ENCODE peak calls at places on chromosomes 6 and 20, in seven cellular contexts. One of them, this sample, is unnamed.

GRCh38 chr6:22295145-22295544 is 1.7 kb downstream of the PRL start:
- DNase-seq in body of pancreas: no peak
- DNase-seq in prostate gland: no peak
- DNase-seq in tibial nerve: no peak
- DNase-seq in IMR-90: no peak
- DNase-seq in right lobe of liver: no peak
- DNase-seq in endothelial cell of umbilical vein: no peak
- DNase-seq in this sample: no peak

GRCh38 chr6:109977791-109978173 is 329 bp upstream of the GPR6 start:
- DNase-seq in right lobe of liver: no peak
- DNase-seq in body of pancreas: no peak
- DNase-seq in IMR-90: no peak
- DNase-seq in prostate gland: no peak
- DNase-seq in tibial nerve: no peak
- DNase-seq in endothelial cell of umbilical vein: no peak
- DNase-seq in this sample: no peak

GRCh38 chr6:107230024-107230423 is 114.7 kb upstream of the BEND3 start:
- DNase-seq in prostate gland: no peak
- DNase-seq in right lobe of liver: no peak
- DNase-seq in endothelial cell of umbilical vein: no peak
- DNase-seq in body of pancreas: no peak
- DNase-seq in tibial nerve: no peak
- DNase-seq in IMR-90: no peak
- DNase-seq in this sample: no peak

GRCh38 chr6:125869427-125869826 is 78.7 kb downstream of the NCOA7 start:
- DNase-seq in endothelial cell of umbilical vein: no peak
- DNase-seq in body of pancreas: peak; percentile 31
- DNase-seq in IMR-90: no peak
- DNase-seq in tibial nerve: no peak
- DNase-seq in right lobe of liver: no peak
- DNase-seq in prostate gland: no peak
- DNase-seq in this sample: no peak

GRCh38 chr6:93139408-93140081 is 279.8 kb downstream of the EPHA7 start:
- DNase-seq in tibial nerve: no peak
- DNase-seq in prostate gland: no peak
- DNase-seq in endothelial cell of umbilical vein: no peak
- DNase-seq in body of pancreas: no peak
- DNase-seq in right lobe of liver: no peak
- DNase-seq in IMR-90: no peak
- DNase-seq in this sample: no peak

GRCh38 chr6:148837941-148838340 is 91.1 kb downstream of the UST start:
- DNase-seq in body of pancreas: no peak
- DNase-seq in IMR-90: no peak
- DNase-seq in endothelial cell of umbilical vein: no peak
- DNase-seq in right lobe of liver: no peak
- DNase-seq in tibial nerve: no peak
- DNase-seq in prostate gland: no peak
- DNase-seq in this sample: no peak

GRCh38 chr20:44765091-44765490 is 19.4 kb downstream of the KCNK15 start:
- DNase-seq in body of pancreas: no peak
- DNase-seq in tibial nerve: no peak
- DNase-seq in prostate gland: no peak
- DNase-seq in right lobe of liver: no peak
- DNase-seq in IMR-90: no peak
- DNase-seq in endothelial cell of umbilical vein: no peak
- DNase-seq in this sample: no peak

GRCh38 chr6:5191722-5192121 is 69.0 kb downstream of the LYRM4 start:
- DNase-seq in body of pancreas: no peak
- DNase-seq in endothelial cell of umbilical vein: no peak
- DNase-seq in IMR-90: no peak
- DNase-seq in prostate gland: no peak
- DNase-seq in right lobe of liver: no peak
- DNase-seq in tibial nerve: no peak
- DNase-seq in this sample: no peak

DNA sequence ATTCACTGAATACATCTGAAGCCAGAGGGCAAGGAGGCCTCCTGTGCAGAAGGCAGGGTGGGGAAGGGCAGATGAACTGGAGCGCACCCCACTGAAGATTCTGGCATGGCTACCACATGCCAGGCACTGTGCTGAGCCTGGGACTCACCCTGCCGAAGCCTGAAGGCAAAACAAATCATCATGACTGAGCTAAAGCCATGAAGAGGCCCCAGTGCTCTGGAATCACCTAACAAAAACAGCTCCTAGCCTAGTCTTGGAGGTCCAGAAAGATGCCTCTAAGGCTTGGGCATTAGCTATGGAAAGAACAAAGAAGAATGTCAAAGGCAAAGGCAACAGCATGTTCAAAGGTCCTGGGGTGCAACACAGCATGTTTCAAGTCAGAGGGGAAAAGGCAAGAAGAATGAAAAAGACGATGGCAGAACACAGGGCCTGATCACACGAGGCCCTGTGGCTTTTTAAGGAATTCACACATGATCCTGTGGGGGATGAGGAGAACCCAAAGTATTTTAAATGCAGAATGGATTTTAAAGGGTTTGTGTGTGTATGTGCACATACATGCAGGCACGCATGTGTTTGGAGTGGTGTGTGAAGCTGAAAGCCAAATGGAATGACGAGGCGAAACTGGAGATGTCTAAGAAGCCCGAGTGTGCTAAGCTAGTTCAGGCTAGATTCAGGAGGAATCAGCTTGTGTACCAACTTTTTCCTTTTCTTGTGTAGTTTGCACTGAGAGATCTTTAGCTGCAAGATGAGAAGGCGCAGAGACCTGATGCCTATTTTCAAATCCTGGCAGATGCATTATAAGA is 261.4 kb downstream of the ZNF217 start:
- DNase-seq in body of pancreas: no peak
- DNase-seq in endothelial cell of umbilical vein: no peak
- DNase-seq in right lobe of liver: no peak
- DNase-seq in IMR-90: no peak
- DNase-seq in prostate gland: no peak
- DNase-seq in tibial nerve: no peak
- DNase-seq in this sample: no peak
- TF ChIP-seq POLR2A in body of pancreas: no peak
- TF ChIP-seq POLR2A in endothelial cell of umbilical vein: no peak
- TF ChIP-seq POLR2A in right lobe of liver: no peak
- TF ChIP-seq POLR2A in IMR-90: no peak
- TF ChIP-seq POLR2A in prostate gland: no peak
- TF ChIP-seq POLR2A in tibial nerve: no peak
- TF ChIP-seq POLR2A in this sample: no peak

GRCh38 chr6:129890701-129891100 is 29.6 kb upstream of the TMEM244 start:
- DNase-seq in tibial nerve: no peak
- DNase-seq in IMR-90: peak; percentile 50
- DNase-seq in prostate gland: no peak
- DNase-seq in right lobe of liver: no peak
- DNase-seq in body of pancreas: no peak
- DNase-seq in endothelial cell of umbilical vein: no peak
- DNase-seq in this sample: no peak
- H3K27ac ChIP-seq in tibial nerve: no peak overlapping the region
- H3K27ac ChIP-seq in IMR-90: no peak overlapping the region
- H3K27ac ChIP-seq in prostate gland: no peak overlapping the region
- H3K27ac ChIP-seq in right lobe of liver: no peak overlapping the region
- H3K27ac ChIP-seq in body of pancreas: no peak overlapping the region
- H3K27ac ChIP-seq in endothelial cell of umbilical vein: no peak overlapping the region
- H3K27ac ChIP-seq in this sample: no peak overlapping the region

GRCh38 chr20:50810842-50811241 is 16.0 kb downstream of the BCAS4 start:
- DNase-seq in right lobe of liver: no peak
- DNase-seq in endothelial cell of umbilical vein: no peak
- DNase-seq in prostate gland: no peak
- DNase-seq in IMR-90: no peak
- DNase-seq in tibial nerve: no peak
- DNase-seq in body of pancreas: no peak
- DNase-seq in this sample: no peak

GRCh38 chr20:50806126-50806768 is 11.4 kb downstream of the BCAS4 start:
- DNase-seq in endothelial cell of umbilical vein: no peak
- DNase-seq in body of pancreas: no peak
- DNase-seq in prostate gland: no peak
- DNase-seq in tibial nerve: no peak
- DNase-seq in right lobe of liver: no peak
- DNase-seq in IMR-90: no peak
- DNase-seq in this sample: no peak

GRCh38 chr20:50813101-50813643 is 18.3 kb downstream of the BCAS4 start:
- DNase-seq in IMR-90: no peak
- DNase-seq in body of pancreas: no peak
- DNase-seq in right lobe of liver: no peak
- DNase-seq in endothelial cell of umbilical vein: no peak
- DNase-seq in prostate gland: no peak
- DNase-seq in tibial nerve: no peak
- DNase-seq in this sample: no peak

GRCh38 chr20:50813801-50814200 is 18.9 kb downstream of the BCAS4 start:
- DNase-seq in tibial nerve: no peak
- DNase-seq in IMR-90: no peak
- DNase-seq in prostate gland: no peak
- DNase-seq in right lobe of liver: no peak
- DNase-seq in body of pancreas: no peak
- DNase-seq in endothelial cell of umbilical vein: no peak
- DNase-seq in this sample: no peak

DNA sequence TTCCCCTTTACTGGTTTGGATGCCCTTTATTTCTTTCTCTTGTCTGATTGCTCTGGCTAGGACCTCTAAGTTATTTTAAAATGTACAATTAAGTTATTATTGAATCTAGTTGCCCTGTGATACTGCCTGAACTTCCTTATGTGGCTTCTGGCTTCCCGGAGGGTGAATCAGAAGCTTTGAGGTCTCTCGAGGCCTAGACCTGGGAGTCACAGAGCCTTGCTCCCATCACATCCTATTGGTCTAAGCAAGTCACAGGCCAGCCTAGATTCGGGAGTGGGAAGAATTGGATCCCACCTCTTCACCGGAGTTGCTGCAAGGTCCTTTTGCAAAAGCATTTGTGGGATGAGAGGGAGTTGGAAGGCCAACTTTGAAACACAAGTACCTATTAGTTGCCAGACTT is 15.2 kb downstream of the BCAS4 start:
- DNase-seq in right lobe of liver: no peak
- DNase-seq in endothelial cell of umbilical vein: no peak
- DNase-seq in prostate gland: no peak
- DNase-seq in IMR-90: no peak
- DNase-seq in tibial nerve: no peak
- DNase-seq in body of pancreas: no peak
- DNase-seq in this sample: no peak
- H3K4me1 ChIP-seq in right lobe of liver: no peaks in the 10 kb centered on the region
- H3K4me1 ChIP-seq in endothelial cell of umbilical vein: no peaks in the 10 kb centered on the region
- H3K4me1 ChIP-seq in prostate gland: no peaks in the 10 kb centered on the region
- H3K4me1 ChIP-seq in IMR-90: peaks cover 2% of the 10 kb centered on the region
- H3K4me1 ChIP-seq in tibial nerve: no peaks in the 10 kb centered on the region
- H3K4me1 ChIP-seq in body of pancreas: no peaks in the 10 kb centered on the region
- H3K4me1 ChIP-seq in this sample: no peaks in the 10 kb centered on the region

GRCh38 chr6:138500867-138501446 is 1.7 kb upstream of the NHSL1 start:
- DNase-seq in right lobe of liver: no peak
- DNase-seq in prostate gland: no peak
- DNase-seq in body of pancreas: no peak
- DNase-seq in endothelial cell of umbilical vein: no peak
- DNase-seq in IMR-90: peak; percentile 14
- DNase-seq in tibial nerve: no peak
- DNase-seq in this sample: no peak

GRCh38 chr6:138502546-138502945 is 3.3 kb upstream of the NHSL1 start:
- DNase-seq in prostate gland: no peak
- DNase-seq in IMR-90: no peak
- DNase-seq in endothelial cell of umbilical vein: no peak
- DNase-seq in tibial nerve: no peak
- DNase-seq in right lobe of liver: no peak
- DNase-seq in body of pancreas: no peak
- DNase-seq in this sample: no peak

GRCh38 chr6:138498575-138499302 is 555 bp downstream of the NHSL1 start:
- DNase-seq in right lobe of liver: no peak
- DNase-seq in tibial nerve: no peak
- DNase-seq in endothelial cell of umbilical vein: no peak
- DNase-seq in IMR-90: no peak
- DNase-seq in prostate gland: no peak
- DNase-seq in body of pancreas: no peak
- DNase-seq in this sample: no peak

GRCh38 chr6:138500045-138500665 is 861 bp upstream of the NHSL1 start:
- DNase-seq in endothelial cell of umbilical vein: no peak
- DNase-seq in tibial nerve: no peak
- DNase-seq in prostate gland: no peak
- DNase-seq in IMR-90: no peak
- DNase-seq in right lobe of liver: no peak
- DNase-seq in body of pancreas: no peak
- DNase-seq in this sample: no peak

GRCh38 chr6:138499303-138499991 is at the start of gene NHSL1:
- DNase-seq in prostate gland: no peak
- DNase-seq in body of pancreas: no peak
- DNase-seq in IMR-90: peak; percentile 26
- DNase-seq in right lobe of liver: no peak
- DNase-seq in tibial nerve: no peak
- DNase-seq in endothelial cell of umbilical vein: no peak
- DNase-seq in this sample: no peak
- TF ChIP-seq POLR2A in prostate gland: no peak
- TF ChIP-seq POLR2A in body of pancreas: peak; percentile 12
- TF ChIP-seq POLR2A in IMR-90: no peak
- TF ChIP-seq POLR2A in right lobe of liver: no peak
- TF ChIP-seq POLR2A in tibial nerve: no peak
- TF ChIP-seq POLR2A in endothelial cell of umbilical vein: no peak
- TF ChIP-seq POLR2A in this sample: no peak

GRCh38 chr6:140438346-140438735 is 1063.9 kb upstream of the CITED2 start:
- DNase-seq in prostate gland: no peak
- DNase-seq in tibial nerve: no peak
- DNase-seq in right lobe of liver: no peak
- DNase-seq in body of pancreas: no peak
- DNase-seq in endothelial cell of umbilical vein: no peak
- DNase-seq in IMR-90: peak; percentile 29
- DNase-seq in this sample: no peak
- H3K27ac ChIP-seq in prostate gland: no peak overlapping the region
- H3K27ac ChIP-seq in tibial nerve: no peak overlapping the region
- H3K27ac ChIP-seq in right lobe of liver: no peak overlapping the region
- H3K27ac ChIP-seq in body of pancreas: no peak overlapping the region
- H3K27ac ChIP-seq in endothelial cell of umbilical vein: no peak overlapping the region
- H3K27ac ChIP-seq in IMR-90: no peak overlapping the region
- H3K27ac ChIP-seq in this sample: no peak overlapping the region

GRCh38 chr20:64080813-64081619 is 1.1 kb downstream of the OPRL1 start:
- DNase-seq in body of pancreas: no peak
- DNase-seq in prostate gland: no peak
- DNase-seq in endothelial cell of umbilical vein: no peak
- DNase-seq in right lobe of liver: no peak
- DNase-seq in IMR-90: no peak
- DNase-seq in tibial nerve: no peak
- DNase-seq in this sample: no peak
- H3K4me1 ChIP-seq in body of pancreas: peaks cover 37% of the 10 kb centered on the region
- H3K4me1 ChIP-seq in prostate gland: peaks cover 9% of the 10 kb centered on the region
- H3K4me1 ChIP-seq in endothelial cell of umbilical vein: peaks cover 20% of the 10 kb centered on the region
- H3K4me1 ChIP-seq in right lobe of liver: peaks cover 3% of the 10 kb centered on the region
- H3K4me1 ChIP-seq in IMR-90: peaks cover 17% of the 10 kb centered on the region
- H3K4me1 ChIP-seq in tibial nerve: no peaks in the 10 kb centered on the region
- H3K4me1 ChIP-seq in this sample: peaks cover 85% of the 10 kb centered on the region

GRCh38 chr6:157323924-157324276 is 581 bp upstream of the TMEM242 start:
- DNase-seq in right lobe of liver: peak; percentile 86
- DNase-seq in IMR-90: peak; percentile 81
- DNase-seq in body of pancreas: peak; percentile 79
- DNase-seq in prostate gland: peak; percentile 60
- DNase-seq in tibial nerve: peak; percentile 50
- DNase-seq in endothelial cell of umbilical vein: peak; percentile 89
- DNase-seq in this sample: no peak
- TF ChIP-seq POLR2A in right lobe of liver: no peak
- TF ChIP-seq POLR2A in IMR-90: no peak
- TF ChIP-seq POLR2A in body of pancreas: no peak
- TF ChIP-seq POLR2A in prostate gland: peak; percentile 29
- TF ChIP-seq POLR2A in tibial nerve: no peak
- TF ChIP-seq POLR2A in endothelial cell of umbilical vein: no peak
- TF ChIP-seq POLR2A in this sample: no peak

DNA sequence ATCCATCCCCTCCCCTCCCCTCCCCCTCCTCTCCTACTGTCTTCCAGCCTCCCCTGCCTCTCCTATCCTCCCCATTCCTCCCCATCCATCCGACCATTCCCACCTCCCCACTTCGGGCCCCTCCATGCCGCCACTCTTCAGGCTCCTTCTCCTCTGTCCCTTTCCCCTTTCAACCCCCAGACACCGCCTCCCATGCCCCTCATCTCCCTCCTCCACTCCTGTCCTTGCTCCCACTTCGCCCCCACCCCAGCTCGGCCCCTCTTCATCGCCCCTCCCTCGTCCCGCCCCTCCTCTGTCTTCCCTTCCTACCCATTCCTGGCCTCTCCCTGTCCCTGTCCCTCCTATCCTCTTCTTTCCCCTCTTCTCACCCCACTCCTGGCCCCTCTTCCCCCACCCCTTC is 554 bp upstream of the CST3 start:
- DNase-seq in IMR-90: no peak
- DNase-seq in prostate gland: no peak
- DNase-seq in body of pancreas: no peak
- DNase-seq in right lobe of liver: no peak
- DNase-seq in tibial nerve: no peak
- DNase-seq in endothelial cell of umbilical vein: no peak
- DNase-seq in this sample: no peak
- H3K27ac ChIP-seq in IMR-90: peak overlapping the region; percentile 20
- H3K27ac ChIP-seq in prostate gland: no peak overlapping the region
- H3K27ac ChIP-seq in body of pancreas: peak overlapping the region; percentile 80
- H3K27ac ChIP-seq in right lobe of liver: no peak overlapping the region
- H3K27ac ChIP-seq in tibial nerve: peak overlapping the region; percentile 99
- H3K27ac ChIP-seq in endothelial cell of umbilical vein: no peak overlapping the region
- H3K27ac ChIP-seq in this sample: no peak overlapping the region